ENCODE peak calls at places on chromosomes 11 and 22, in nine cellular contexts. Z, L, N, B, S, A, F, V and C are unnamed samples.

GRCh38 chr11:113514856-113515255 is 39.7 kb upstream of the DRD2 start:
- DNase-seq in Z (no peak), L (no peak), N (no peak), B (no peak), S (no peak), A (no peak), F (no peak), V (no peak), C (no peak)

GRCh38 chr22:33476716-33477115 is 418.5 kb upstream of the SYN3 start:
- DNase-seq in Z (no peak), L (no peak), N (peak; percentile 62), B (no peak), S (peak; percentile 15), A (no peak), F (no peak), V (no peak), C (no peak)

GRCh38 chr11:134333312-134333711 is 1.5 kb downstream of the GLB1L2 start:
- DNase-seq in Z (no peak), L (no peak), N (no peak), B (no peak), S (no peak), A (no peak), F (no peak), V (no peak), C (no peak)

GRCh38 chr22:45105281-45105700 is 58.4 kb upstream of the NUP50 start:
- DNase-seq in Z (no peak), L (no peak), N (no peak), B (no peak), S (peak; percentile 35), A (no peak), F (no peak), V (no peak), C (no peak)

GRCh38 chr11:11826260-11826659 is 15.5 kb upstream of the USP47 start:
- DNase-seq in Z (no peak), L (no peak), N (no peak), B (no peak), S (no peak), A (no peak), F (no peak), V (no peak), C (no peak)

GRCh38 chr22:39706406-39707150 is 136.0 kb downstream of the CACNA1I start:
- DNase-seq in Z (no peak), L (no peak), N (no peak), B (no peak), S (no peak), A (no peak), F (no peak), V (no peak), C (no peak)

GRCh38 chr11:117921893-117922292 is 7.3 kb downstream of the TMPRSS13 start:
- DNase-seq in Z (no peak), L (peak; percentile 11), N (no peak), B (no peak), S (no peak), A (no peak), F (peak; percentile 54), V (no peak), C (no peak)

GRCh38 chr11:12159351-12160099 is 49.1 kb downstream of the MICAL2 start:
- DNase-seq in Z (peak; percentile 94), L (peak; percentile 69), N (no peak), B (no peak), S (peak; percentile 59), A (peak; percentile 57), F (no peak), V (no peak), C (no peak)

GRCh38 chr11:67558084-67558772 is 25.4 kb upstream of the GSTP1 start:
- DNase-seq in Z (no peak), L (no peak), N (peak; percentile 87), B (no peak), S (no peak), A (no peak), F (peak; percentile 51), V (no peak), C (no peak)

GRCh38 chr11:134783219-134783618 is 371.2 kb upstream of the B3GAT1 start:
- DNase-seq in Z (no peak), L (no peak), N (no peak), B (no peak), S (no peak), A (no peak), F (no peak), V (no peak), C (no peak)

GRCh38 chr11:112724194-112724790 is 236.9 kb upstream of the NCAM1 start:
- DNase-seq in Z (no peak), L (no peak), N (no peak), B (no peak), S (no peak), A (no peak), F (no peak), V (no peak), C (no peak)

GRCh38 chr22:20422271-20422958 is 15.2 kb downstream of the SCARF2 start:
- DNase-seq in Z (peak; percentile 67), L (no peak), N (no peak), B (no peak), S (no peak), A (no peak), F (peak; percentile 18), V (no peak), C (no peak)

GRCh38 chr22:46528121-46528610 is 9.3 kb downstream of the CELSR1 start:
- DNase-seq in Z (peak; percentile 68), L (no peak), N (no peak), B (no peak), S (peak; percentile 93), A (no peak), F (no peak), V (peak; percentile 69), C (no peak)

GRCh38 chr11:68354181-68354872 is 41.9 kb downstream of the LRP5 start:
- DNase-seq in Z (peak; percentile 93), L (no peak), N (no peak), B (no peak), S (peak; percentile 91), A (no peak), F (no peak), V (peak; percentile 80), C (no peak)

GRCh38 chr11:70122490-70123198 is 44.5 kb downstream of the ANO1 start:
- DNase-seq in Z (no peak), L (no peak), N (no peak), B (no peak), S (no peak), A (no peak), F (no peak), V (no peak), C (no peak)

GRCh38 chr22:48746789-48747425 is 1080.8 kb downstream of the BRD1 start:
- DNase-seq in Z (no peak), L (no peak), N (no peak), B (no peak), S (no peak), A (no peak), F (peak; percentile 66), V (no peak), C (no peak)

GRCh38 chr11:74206746-74207145 is 35.7 kb downstream of the PPME1 start:
- DNase-seq in Z (no peak), L (no peak), N (no peak), B (no peak), S (no peak), A (no peak), F (no peak), V (no peak), C (no peak)

GRCh38 chr11:64123102-64123434 is 42.8 kb downstream of the MACROD1 start:
- DNase-seq in Z (no peak), L (no peak), N (no peak), B (no peak), S (no peak), A (no peak), F (no peak), V (no peak), C (no peak)

DNA sequence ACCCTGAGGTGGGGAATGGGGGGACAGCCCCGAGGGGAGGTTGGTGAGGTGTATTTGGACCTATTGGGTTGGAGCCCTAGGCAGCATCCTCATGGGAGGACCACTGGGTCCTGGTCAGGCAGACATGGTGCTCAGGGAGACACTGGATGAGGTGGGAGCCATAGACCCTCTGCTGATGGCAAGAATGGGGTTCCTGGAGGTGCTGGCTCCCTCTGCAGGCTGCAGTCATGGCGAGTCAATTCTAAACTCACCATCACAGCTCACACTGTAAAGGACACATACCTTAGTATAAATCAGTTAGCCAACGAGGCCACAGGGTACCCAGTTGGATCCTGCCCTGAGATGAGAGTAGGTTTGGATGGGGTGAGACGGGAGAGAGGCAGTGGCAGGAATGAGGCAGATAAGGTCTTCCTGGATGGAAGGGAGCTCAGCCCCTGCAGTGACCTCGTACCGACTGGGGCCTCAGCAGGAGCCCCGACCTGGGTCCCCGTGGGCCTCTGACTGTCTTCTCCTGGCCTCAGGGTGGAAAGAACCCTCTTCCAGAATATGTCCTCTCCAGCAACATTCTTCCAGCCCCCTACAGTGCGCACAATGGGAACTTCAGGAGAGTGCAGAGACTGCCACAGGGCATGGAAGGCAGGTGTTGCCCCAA is 1.7 kb upstream of the GAB4 start:
- DNase-seq in Z (no peak), L (no peak), N (no peak), B (no peak), S (no peak), A (no peak), F (no peak), V (no peak), C (no peak)
- TF ChIP-seq CTCF in Z (no peak), L (no peak), N (peak; percentile 25), B (no peak), S (no peak), A (no peak), F (no peak), V (no peak), C (no peak)

DNA sequence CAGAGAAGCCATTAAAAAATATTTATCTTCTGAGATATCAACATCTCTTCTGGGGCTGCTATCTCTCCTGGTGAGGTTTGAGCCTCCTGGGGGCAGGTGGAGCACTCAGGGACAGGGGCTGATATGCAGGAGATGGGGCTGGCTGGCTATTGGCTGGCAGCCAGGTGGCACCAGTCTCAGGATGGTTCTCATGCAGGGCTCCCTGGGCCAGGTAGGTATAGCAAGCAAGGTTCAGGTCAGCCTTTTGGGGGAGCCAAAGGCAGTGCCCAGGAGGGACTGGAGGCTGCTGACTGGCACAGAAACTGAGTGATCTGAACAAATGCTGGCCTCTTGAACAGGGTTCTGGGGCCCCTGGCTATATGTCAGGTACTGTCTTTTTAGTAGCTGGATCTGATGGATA is 29.7 kb upstream of the EMSY start:
- DNase-seq in Z (no peak), L (no peak), N (no peak), B (no peak), S (peak; percentile 6), A (no peak), F (no peak), V (no peak), C (no peak)
- TF ChIP-seq CTCF in Z (no peak), L (no peak), N (no peak), B (no peak), S (no peak), A (no peak), F (no peak), V (no peak), C (no peak)

DNA sequence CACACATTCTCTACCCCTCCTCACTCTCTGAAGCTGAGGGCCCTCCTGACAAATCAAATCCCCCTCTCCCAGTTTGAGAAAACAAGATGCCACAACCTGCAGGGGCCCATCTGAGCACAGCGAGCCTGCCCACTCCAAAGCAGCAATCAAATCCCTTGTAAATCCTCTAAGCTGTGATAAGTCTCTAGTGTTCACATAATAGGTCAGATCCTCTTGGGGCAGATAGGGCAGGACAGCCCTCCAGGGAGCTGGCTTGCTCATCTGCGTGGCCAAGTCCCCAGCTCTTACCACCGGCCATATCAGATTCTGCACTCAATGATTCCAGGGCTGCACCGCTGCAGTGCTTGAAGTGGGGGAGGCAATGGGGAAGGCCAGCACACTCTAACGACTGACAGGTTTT is 29.6 kb upstream of the FLI1 start:
- DNase-seq in Z (no peak), L (no peak), N (no peak), B (no peak), S (no peak), A (peak; percentile 63), F (no peak), V (no peak), C (no peak)
- TF ChIP-seq CTCF in Z (no peak), L (no peak), N (no peak), B (no peak), S (no peak), A (no peak), F (no peak), V (no peak), C (no peak)

GRCh38 chr11:123196060-123196714 is 1.1 kb upstream of the CLMP start:
- DNase-seq in Z (no peak), L (no peak), N (no peak), B (no peak), S (no peak), A (no peak), F (no peak), V (no peak), C (no peak)
- TF ChIP-seq CTCF in Z (no peak), L (no peak), N (no peak), B (no peak), S (no peak), A (no peak), F (no peak), V (no peak), C (no peak)